ENCODE peak calls at places on chromosomes 4 and X, in five cellular contexts. F is activated B cell treated with CpG ODN at 0.5 μM for 24 hours, L is COR-L47, P is EL, C is ovary. N is an unnamed sample.

GRCh38 chr4:85409251-85409650 is 65.7 kb upstream of the ARHGAP24 start:
- DNase-seq in L (no peak), C (no peak), F (no peak), P (peak), N (no peak)

GRCh38 chr4:188955066-188955465 is 815.8 kb downstream of the TRIML1 start:
- DNase-seq in P (no peak), C (no peak), F (no peak), L (no peak), N (no peak)

GRCh38 chrX:154458954-154459829 is 1.1 kb downstream of the PLXNA3 start:
- DNase-seq in C (no peak), L (peak), P (peak), F (no peak), N (no peak)

GRCh38 chr4:168840386-168840763 is 169.7 kb downstream of the CBR4 start:
- DNase-seq in L (no peak), P (no peak), F (no peak), C (no peak), N (no peak)

GRCh38 chr4:244471-244870 is 60.8 kb downstream of the ZNF732 start:
- DNase-seq in L (peak), C (no peak), F (peak), P (peak), N (peak)

GRCh38 chrX:13077168-13077567 is 32.7 kb upstream of the FAM9C start:
- DNase-seq in L (no peak), F (no peak), C (no peak), P (peak), N (no peak)

GRCh38 chr4:28686618-28687017 is 1826.0 kb downstream of the STIM2 start:
- DNase-seq in F (no peak), L (no peak), P (peak), C (no peak), N (peak)

GRCh38 chr4:185015108-185015507 is 3.2 kb upstream of the HELT start:
- DNase-seq in P (no peak), L (no peak), C (no peak), F (no peak), N (no peak)

GRCh38 chr4:150591284-150591874 is 9.4 kb downstream of the MAB21L2 start:
- DNase-seq in F (no peak), P (no peak), C (no peak), L (peak), N (no peak)

GRCh38 chr4:165058676-165059075 is 5.0 kb downstream of the TRIM75 start:
- DNase-seq in L (no peak), F (no peak), C (no peak), P (no peak), N (no peak)

GRCh38 chrX:12894074-12894691 is 12.2 kb upstream of the TLR8 start:
- DNase-seq in C (no peak), L (peak), F (peak), P (peak), N (peak)

GRCh38 chr4:126267689-126268088 is 952.9 kb downstream of the FAT4 start:
- DNase-seq in C (no peak), F (no peak), P (peak), L (no peak), N (no peak)

GRCh38 chr4:55079451-55080173 is 45.8 kb downstream of the KDR start:
- DNase-seq in L (no peak), F (no peak), P (no peak), C (no peak), N (no peak)

GRCh38 chr4:73816814-73817213 is 19.7 kb upstream of the CXCL6 start:
- DNase-seq in F (no peak), L (no peak), C (no peak), P (peak), N (no peak)

GRCh38 chrX:7223271-7223670 is 75.3 kb upstream of the PUDP start:
- DNase-seq in C (no peak), L (no peak), P (no peak), F (no peak), N (no peak)

GRCh38 chr4:27643101-27643500 is 782.5 kb downstream of the STIM2 start:
- DNase-seq in F (no peak), P (no peak), C (no peak), L (no peak), N (no peak)

GRCh38 chrX:13283968-13284914 is 35.6 kb downstream of the ATXN3L start:
- DNase-seq in C (no peak), P (peak), L (peak), F (no peak), N (no peak)

GRCh38 chr4:119570401-119570800 is 58.2 kb downstream of the PDE5A start:
- DNase-seq in P (peak), L (no peak), F (no peak), C (no peak), N (no peak)

GRCh38 chrX:95945528-95945927 is 739.1 kb upstream of the DIAPH2 start:
- DNase-seq in P (no peak), F (no peak), L (no peak), C (no peak), N (no peak)

GRCh38 chr4:168496834-168497233 is at the start of gene PALLD:
- DNase-seq in L (no peak), P (no peak), F (no peak), C (no peak), N (no peak)

GRCh38 chr4:4412661-4413372 is 25.9 kb downstream of the NSG1 start:
- DNase-seq in L (no peak), P (no peak), C (peak), F (no peak), N (no peak)